ENCODE peak calls at places on chromosomes 16 and 17, in eight cellular contexts. W is esophagus squamous epithelium, Q is GM13977, N is B cell, D is GM13976, S is glutamatergic neuron, Z is GM20000, Y is AG10803. F is an unnamed sample.

GRCh38 chr16:71645450-71645849 is 19.5 kb downstream of the MARVELD3 start:
- DNase-seq in W (no peak), Q (peak), N (no peak), D (peak), S (no peak), Z (peak), Y (peak), F (peak)

GRCh38 chr17:7383371-7383741 is 2.5 kb downstream of the TNK1 start:
- DNase-seq in W (no peak), Q (no peak), N (no peak), D (no peak), S (no peak), Z (no peak), Y (no peak), F (no peak)

GRCh38 chr17:67779098-67779672 is 46.1 kb upstream of the BPTF start:
- DNase-seq in W (no peak), Q (peak), N (no peak), D (peak), S (peak), Z (peak), Y (peak), F (peak)

GRCh38 chr17:11144358-11145233 is 96.4 kb upstream of the SHISA6 start:
- DNase-seq in W (no peak), Q (no peak), N (no peak), D (no peak), S (peak), Z (no peak), Y (peak), F (no peak)

GRCh38 chr16:23979426-23979825 is 143.6 kb downstream of the PRKCB start:
- DNase-seq in W (no peak), Q (no peak), N (no peak), D (no peak), S (no peak), Z (no peak), Y (no peak), F (no peak)

GRCh38 chr16:67154578-67155304 is 3.9 kb upstream of the B3GNT9 start:
- DNase-seq in W (no peak), Q (peak), N (no peak), D (no peak), S (peak), Z (no peak), Y (no peak), F (no peak)

GRCh38 chr17:1959871-1960569 is 65.1 kb downstream of the RTN4RL1 start:
- DNase-seq in W (no peak), Q (no peak), N (no peak), D (no peak), S (no peak), Z (no peak), Y (no peak), F (no peak)

GRCh38 chr16:89121691-89122321 is 28.2 kb downstream of the ACSF3 start:
- DNase-seq in W (no peak), Q (no peak), N (no peak), D (no peak), S (no peak), Z (no peak), Y (no peak), F (no peak)

GRCh38 chr16:35370617-35371016 is 1911.2 kb downstream of the TP53TG3F start:
- DNase-seq in W (no peak), Q (no peak), N (no peak), D (no peak), S (no peak), Z (no peak), Y (no peak), F (no peak)

GRCh38 chr17:33647976-33648375 is 354.9 kb upstream of the ASIC2 start:
- DNase-seq in W (no peak), Q (peak), N (no peak), D (no peak), S (peak), Z (peak), Y (peak), F (no peak)

GRCh38 chr16:60452646-60453045 is 1583.6 kb downstream of the CDH8 start:
- DNase-seq in W (no peak), Q (no peak), N (no peak), D (no peak), S (no peak), Z (no peak), Y (no peak), F (no peak)

GRCh38 chr16:11585460-11586374 is 1.0 kb downstream of the LITAF start:
- DNase-seq in W (no peak), Q (peak), N (no peak), D (no peak), S (no peak), Z (peak), Y (no peak), F (no peak)

GRCh38 chr16:89701425-89702406 is at the start of gene SPATA2L:
- DNase-seq in W (peak), Q (peak), N (peak), D (peak), S (peak), Z (peak), Y (peak), F (peak)

GRCh38 chr17:50175035-50175788 is 9.4 kb downstream of the SGCA start:
- DNase-seq in W (no peak), Q (no peak), N (no peak), D (no peak), S (peak), Z (no peak), Y (no peak), F (no peak)

GRCh38 chr17:7548585-7549400 is at the start of gene TNFSF12:
- DNase-seq in W (no peak), Q (peak), N (peak), D (peak), S (peak), Z (peak), Y (peak), F (peak)

GRCh38 chr17:65856865-65857264 is 295.4 kb upstream of the AXIN2 start:
- DNase-seq in W (no peak), Q (no peak), N (no peak), D (no peak), S (no peak), Z (no peak), Y (peak), F (no peak)

GRCh38 chr16:69111831-69112230 is 6.4 kb downstream of the HAS3 start:
- DNase-seq in W (no peak), Q (no peak), N (no peak), D (no peak), S (no peak), Z (no peak), Y (no peak), F (no peak)

GRCh38 chr17:44956076-44956475 is 8.5 kb upstream of the KIF18B start:
- DNase-seq in W (no peak), Q (no peak), N (no peak), D (no peak), S (no peak), Z (no peak), Y (no peak), F (no peak)

GRCh38 chr17:41773731-41774193 is 12.7 kb downstream of the JUP start:
- DNase-seq in W (no peak), Q (no peak), N (no peak), D (no peak), S (no peak), Z (no peak), Y (no peak), F (no peak)

GRCh38 chr17:4536742-4537411 is 18.3 kb downstream of the MYBBP1A start:
- DNase-seq in W (no peak), Q (no peak), N (no peak), D (no peak), S (peak), Z (no peak), Y (peak), F (no peak)

GRCh38 chr17:77281904-77282367 is 141.2 kb downstream of the SEC14L1 start:
- DNase-seq in W (no peak), Q (peak), N (no peak), D (peak), S (no peak), Z (no peak), Y (no peak), F (no peak)

GRCh38 chr16:20611350-20611902 is 35.3 kb upstream of the ACSM2B start:
- DNase-seq in W (no peak), Q (no peak), N (no peak), D (peak), S (no peak), Z (no peak), Y (no peak), F (no peak)

GRCh38 chr16:58118801-58119508 is 10.2 kb downstream of the CFAP20 start:
- DNase-seq in W (no peak), Q (no peak), N (no peak), D (no peak), S (no peak), Z (no peak), Y (no peak), F (no peak)

GRCh38 chr16:6038966-6039530 is 941.5 kb upstream of the EEF2KMT start:
- DNase-seq in W (no peak), Q (no peak), N (no peak), D (no peak), S (no peak), Z (no peak), Y (no peak), F (no peak)

GRCh38 chr16:85625053-85625452 is 11.9 kb downstream of the GSE1 start:
- DNase-seq in W (no peak), Q (no peak), N (no peak), D (no peak), S (peak), Z (no peak), Y (no peak), F (no peak)

GRCh38 chr17:67648032-67648761 is 69.5 kb upstream of the NOL11 start:
- DNase-seq in W (no peak), Q (no peak), N (no peak), D (no peak), S (no peak), Z (no peak), Y (no peak), F (no peak)

GRCh38 chr16:80258407-80258806 is 282.4 kb upstream of the DYNLRB2 start:
- DNase-seq in W (no peak), Q (no peak), N (no peak), D (no peak), S (no peak), Z (no peak), Y (no peak), F (no peak)

GRCh38 chr17:81460856-81461460 is 51.6 kb downstream of the ACTG1 start:
- DNase-seq in W (no peak), Q (no peak), N (no peak), D (no peak), S (no peak), Z (no peak), Y (no peak), F (no peak)

GRCh38 chr17:2070241-2071023 is 15.5 kb downstream of the HIC1 start:
- DNase-seq in W (no peak), Q (peak), N (no peak), D (peak), S (no peak), Z (peak), Y (no peak), F (peak)

GRCh38 chr16:58638148-58639036 is 8.8 kb upstream of the CNOT1 start:
- DNase-seq in W (no peak), Q (no peak), N (no peak), D (no peak), S (no peak), Z (no peak), Y (peak), F (no peak)

GRCh38 chr17:66906321-66907278 is 57.9 kb upstream of the CACNG4 start:
- DNase-seq in W (no peak), Q (peak), N (no peak), D (peak), S (peak), Z (peak), Y (peak), F (peak)

GRCh38 chr16:89009343-89010209 is 32.6 kb upstream of the CBFA2T3 start:
- DNase-seq in W (no peak), Q (no peak), N (no peak), D (peak), S (no peak), Z (no peak), Y (no peak), F (peak)

GRCh38 chr17:66985338-66985737 is 20.8 kb downstream of the CACNG4 start:
- DNase-seq in W (no peak), Q (peak), N (no peak), D (peak), S (peak), Z (peak), Y (no peak), F (peak)

GRCh38 chr17:72342582-72343527 is 222.0 kb downstream of the SOX9 start:
- DNase-seq in W (no peak), Q (no peak), N (no peak), D (no peak), S (peak), Z (no peak), Y (peak), F (no peak)

GRCh38 chr16:5820472-5820871 is 722.9 kb upstream of the EEF2KMT start:
- DNase-seq in W (no peak), Q (no peak), N (no peak), D (no peak), S (no peak), Z (no peak), Y (no peak), F (no peak)

GRCh38 chr17:31130286-31131224 is 35.8 kb downstream of the NF1 start:
- DNase-seq in W (no peak), Q (no peak), N (no peak), D (no peak), S (peak), Z (no peak), Y (no peak), F (no peak)

GRCh38 chr16:27224271-27224737 is 21.0 kb downstream of the KDM8 start:
- DNase-seq in W (no peak), Q (no peak), N (no peak), D (peak), S (no peak), Z (no peak), Y (no peak), F (no peak)

GRCh38 chr16:84065536-84066132 is 23.0 kb upstream of the SLC38A8 start:
- DNase-seq in W (no peak), Q (no peak), N (no peak), D (no peak), S (peak), Z (peak), Y (peak), F (no peak)

GRCh38 chr16:84794626-84795025 is 25.2 kb upstream of the CRISPLD2 start:
- DNase-seq in W (no peak), Q (no peak), N (no peak), D (no peak), S (no peak), Z (no peak), Y (no peak), F (no peak)

DNA sequence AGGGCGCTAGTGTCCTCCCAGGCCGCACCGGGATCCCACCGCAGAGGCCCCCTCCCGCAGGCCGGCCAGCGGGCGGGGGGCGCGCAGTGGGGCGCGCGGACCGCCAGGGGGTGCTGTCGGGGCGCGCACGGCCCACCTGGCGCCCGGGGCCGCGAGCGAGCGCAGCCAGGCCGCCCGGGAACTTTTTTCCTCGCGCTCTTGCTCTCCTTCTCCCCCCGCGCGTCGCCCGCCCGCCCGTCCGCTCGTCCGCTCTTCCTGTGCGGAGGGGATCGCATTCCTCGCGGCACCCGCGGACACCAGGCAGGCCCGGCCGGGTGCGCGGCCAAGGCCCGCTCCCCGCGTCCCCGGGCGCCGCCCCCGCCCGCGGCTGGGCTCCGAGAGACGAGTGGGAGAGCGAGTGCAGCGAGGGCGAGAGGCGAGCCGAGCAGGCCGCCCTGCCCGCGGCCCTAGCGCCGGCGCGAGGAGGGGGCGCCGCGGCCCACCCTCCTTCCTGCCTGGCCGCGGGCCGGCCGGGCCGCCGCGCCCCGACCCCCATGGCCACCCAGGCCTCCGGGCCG is at the start of gene RAI1:
- DNase-seq in W (no peak), Q (peak), N (peak), D (peak), S (peak), Z (peak), Y (peak), F (peak)
- TF ChIP-seq CTCF in W (peak), Q (peak), N (peak), D (peak), S (peak), Z (peak), Y (no peak), F (peak)

DNA sequence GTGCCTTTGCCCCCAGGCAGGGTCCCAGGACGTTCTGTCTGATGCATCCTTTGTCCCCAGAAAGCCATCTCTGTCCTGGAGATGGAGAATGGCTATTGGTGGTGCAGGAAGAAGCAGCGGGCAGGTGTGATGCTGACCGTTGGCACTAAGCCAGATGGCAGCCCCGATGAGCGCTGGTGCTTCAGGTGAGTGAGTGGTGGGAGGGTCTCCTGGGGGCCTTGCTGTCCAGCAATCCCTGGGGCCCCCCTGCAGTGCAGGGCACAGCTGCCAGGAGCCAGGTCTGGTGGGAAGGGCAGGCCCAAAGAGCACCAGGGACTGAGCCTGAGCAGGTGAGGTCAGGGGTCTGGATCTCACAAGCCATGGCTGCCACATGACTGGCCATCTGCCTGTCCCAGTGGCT is 18.1 kb downstream of the TRPV2 start:
- DNase-seq in W (no peak), Q (no peak), N (no peak), D (no peak), S (no peak), Z (no peak), Y (no peak), F (no peak)
- TF ChIP-seq CTCF in W (no peak), Q (no peak), N (no peak), D (no peak), S (no peak), Z (no peak), Y (no peak), F (no peak)

GRCh38 chr17:39834017-39834416 is 30.1 kb downstream of the IKZF3 start:
- DNase-seq in W (no peak), Q (no peak), N (no peak), D (no peak), S (no peak), Z (no peak), Y (no peak), F (no peak)

GRCh38 chr17:39836117-39836516 is 28.0 kb downstream of the IKZF3 start:
- DNase-seq in W (no peak), Q (no peak), N (no peak), D (no peak), S (no peak), Z (no peak), Y (no peak), F (no peak)

GRCh38 chr17:39838784-39839183 is 25.3 kb downstream of the IKZF3 start:
- DNase-seq in W (no peak), Q (no peak), N (no peak), D (no peak), S (no peak), Z (no peak), Y (no peak), F (no peak)

GRCh38 chr17:39838057-39838456 is 26.1 kb downstream of the IKZF3 start:
- DNase-seq in W (no peak), Q (no peak), N (no peak), D (no peak), S (no peak), Z (no peak), Y (no peak), F (no peak)

DNA sequence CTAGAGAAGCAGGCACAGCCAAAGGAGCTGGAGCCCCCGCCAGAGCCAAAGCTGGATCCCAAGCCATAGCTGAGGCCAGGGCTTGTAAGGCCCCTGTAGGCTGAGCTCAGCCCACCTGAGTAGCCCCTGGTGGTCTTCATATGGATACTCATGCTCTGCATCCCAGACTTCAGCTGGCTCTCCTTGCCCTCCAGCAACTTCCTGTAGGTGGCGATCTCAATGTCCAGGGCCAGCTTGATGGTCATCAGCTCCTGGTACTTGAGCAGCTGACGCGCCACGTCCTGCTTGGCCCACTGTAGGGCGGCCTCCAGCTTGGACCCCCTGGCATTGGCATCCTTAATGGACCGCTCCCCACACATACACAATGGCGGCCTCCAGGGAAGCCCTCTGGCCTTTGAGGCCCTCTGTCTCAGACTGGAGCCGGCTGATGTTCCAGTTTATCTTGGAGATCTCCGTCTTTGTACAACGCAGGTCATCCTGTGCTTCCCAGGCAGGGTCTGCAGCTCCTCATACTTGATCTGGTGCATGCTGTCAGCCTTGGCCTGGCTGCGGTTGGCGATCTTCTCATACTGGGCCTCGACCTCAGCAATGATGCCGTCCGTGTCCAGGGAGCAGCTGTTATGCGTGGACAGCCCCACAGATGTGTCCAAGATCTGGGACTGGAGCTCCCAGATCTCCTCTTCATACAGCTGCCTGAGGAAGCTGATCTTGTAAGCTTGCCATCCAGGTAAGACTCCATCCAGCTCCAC is 28.9 kb downstream of the IKZF3 start:
- DNase-seq in W (no peak), Q (no peak), N (no peak), D (no peak), S (no peak), Z (no peak), Y (no peak), F (no peak)
- TF ChIP-seq CTCF in W (no peak), Q (peak), N (no peak), D (no peak), S (no peak), Z (no peak), Y (no peak), F (peak)

DNA sequence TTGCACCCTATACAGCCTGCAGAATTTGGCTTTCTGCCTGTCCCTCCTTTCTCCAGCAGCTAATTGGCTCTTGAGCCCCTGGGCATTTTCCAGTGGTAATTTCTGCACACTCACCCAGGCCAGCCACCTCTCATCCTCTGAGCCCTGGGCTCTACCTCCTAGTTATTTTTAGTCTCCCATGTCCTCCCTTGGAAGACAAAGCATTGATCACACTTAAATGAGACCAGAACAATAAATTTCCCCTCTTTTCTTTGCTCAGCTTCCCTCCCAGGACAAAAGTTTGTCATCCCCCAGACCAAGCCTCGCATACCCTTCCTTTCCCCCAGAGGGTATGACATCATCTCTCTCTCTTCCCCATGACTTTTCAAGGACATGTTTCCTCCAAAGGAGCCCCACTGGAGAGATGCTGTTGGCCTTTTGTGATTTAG is 38.1 kb downstream of the C17orf75 start:
- DNase-seq in W (no peak), Q (no peak), N (peak), D (no peak), S (no peak), Z (no peak), Y (no peak), F (no peak)
- TF ChIP-seq CTCF in W (no peak), Q (no peak), N (no peak), D (no peak), S (no peak), Z (no peak), Y (no peak), F (no peak)

F was measured in GM10248.